ENCODE peak calls at places on chromosomes 12 and 14, in six cellular contexts. H is mesenchymal stem cell, G is trophoblast cell, K is IMR-90, V is H9, L is neuronal stem cell. W is an unnamed sample.

GRCh38 chr14:54637829-54638446 is 71.0 kb downstream of the SAMD4A start:
- DNase-seq in V (no peak), K (peak; percentile 92), G (no peak), H (peak; percentile 94), L (no peak), W (peak; percentile 35)

GRCh38 chr12:124545508-124546418 is 21.6 kb downstream of the NCOR2 start:
- DNase-seq in K (peak; percentile 43), G (no peak), V (no peak), L (no peak), H (peak; percentile 98), W (no peak)

GRCh38 chr14:104638190-104638589 is 33.6 kb upstream of the TMEM179 start:
- DNase-seq in G (no peak), V (no peak), K (no peak), L (no peak), H (no peak), W (no peak)

GRCh38 chr14:81314443-81315175 is 85.5 kb downstream of the STON2 start:
- DNase-seq in G (no peak), H (no peak), L (no peak), V (no peak), K (no peak), W (no peak)

GRCh38 chr12:92183575-92183974 is 37.9 kb upstream of the BTG1 start:
- DNase-seq in G (no peak), V (no peak), H (no peak), L (no peak), K (no peak), W (no peak)

GRCh38 chr12:43856932-43857331 is 21.1 kb downstream of the TMEM117 start:
- DNase-seq in L (no peak), K (no peak), H (no peak), G (no peak), V (no peak), W (no peak)

GRCh38 chr12:122021193-122021821 is 377 bp upstream of the BCL7A start:
- DNase-seq in G (no peak), L (no peak), K (no peak), V (peak; percentile 66), H (peak; percentile 34), W (no peak)

GRCh38 chr14:53295985-53296582 is 143.0 kb upstream of the DDHD1 start:
- DNase-seq in V (no peak), K (peak; percentile 45), G (peak; percentile 15), H (peak; percentile 49), L (peak; percentile 36), W (no peak)

GRCh38 chr14:71248204-71248603 is 340.9 kb downstream of the PCNX1 start:
- DNase-seq in L (no peak), V (no peak), K (peak; percentile 65), G (no peak), H (peak; percentile 30), W (no peak)

GRCh38 chr12:111557271-111558106 is 41.6 kb downstream of the ATXN2 start:
- DNase-seq in K (peak; percentile 16), L (no peak), H (no peak), V (no peak), G (peak; percentile 4), W (no peak)

GRCh38 chr12:66252771-66253170 is 49.5 kb upstream of the HELB start:
- DNase-seq in V (no peak), H (no peak), L (no peak), G (no peak), K (no peak), W (no peak)

GRCh38 chr14:106029959-106030358 is 503.6 kb downstream of the TMEM121 start:
- DNase-seq in L (no peak), G (no peak), K (no peak), H (no peak), V (no peak), W (no peak)

GRCh38 chr12:18683603-18684002 is 54.2 kb downstream of the PLCZ1 start:
- DNase-seq in L (no peak), G (no peak), V (no peak), H (peak; percentile 66), K (peak; percentile 49), W (no peak)

GRCh38 chr14:66628646-66629045 is 120.7 kb downstream of the GPHN start:
- DNase-seq in L (no peak), V (no peak), K (peak; percentile 37), H (no peak), G (peak; percentile 27), W (no peak)

GRCh38 chr12:111705672-111706071 is 19.8 kb downstream of the ACAD10 start:
- DNase-seq in L (no peak), K (no peak), V (no peak), G (no peak), H (no peak), W (no peak)

GRCh38 chr14:31951638-31951964 is 125.5 kb upstream of the ARHGAP5 start:
- DNase-seq in H (no peak), G (no peak), V (no peak), K (no peak), L (no peak), W (no peak)

DNA sequence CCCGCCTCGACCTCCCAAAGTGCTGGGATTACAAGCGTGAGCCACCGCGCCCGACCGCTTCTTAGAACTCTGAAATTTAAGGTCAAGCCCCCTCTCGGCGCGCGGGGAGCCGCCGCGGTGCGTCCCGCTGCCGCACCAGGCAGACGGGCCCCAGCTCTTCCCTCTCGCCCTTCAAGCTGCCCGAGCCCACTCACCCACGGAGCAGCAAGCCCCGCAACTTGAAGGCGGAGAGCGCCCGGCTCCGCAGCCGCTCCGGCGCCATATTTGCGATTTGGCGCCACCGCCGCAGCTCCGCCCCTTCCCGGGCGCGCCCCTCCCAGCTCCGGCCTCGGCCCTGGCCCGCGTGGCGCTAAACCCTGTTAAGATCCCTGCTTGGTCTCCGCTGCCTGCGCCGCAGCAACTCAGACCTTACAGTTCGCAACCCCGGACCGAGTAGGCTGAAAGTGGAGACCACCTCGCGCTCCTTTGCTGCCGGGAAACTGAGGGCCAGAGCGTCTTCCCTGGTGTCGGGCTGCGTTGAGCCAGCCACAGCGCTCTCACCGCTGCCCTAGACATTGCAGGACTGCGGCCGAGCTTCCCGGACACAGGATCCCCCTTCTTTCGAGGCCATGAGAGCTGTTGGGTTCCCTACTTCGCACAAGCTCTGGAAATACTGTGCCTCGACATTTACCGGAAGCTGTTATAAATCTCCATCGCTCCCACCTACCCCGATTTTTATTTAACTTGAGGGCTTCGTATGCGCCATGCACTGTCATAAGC is at the start of gene POLE2:
- DNase-seq in L (peak; percentile 69), K (peak; percentile 47), V (peak; percentile 82), H (peak; percentile 75), G (peak; percentile 62), W (peak; percentile 92)
- H4K91ac ChIP-seq in L (peak within 1 kb of the TSS; percentile 85), K (peak within 1 kb of the TSS; percentile 86), V (no peak within 1 kb of the TSS), H (peak within 1 kb of the TSS; percentile 97), G (peak within 1 kb of the TSS; percentile 78), W (peak within 1 kb of the TSS; percentile 99)

GRCh38 chr14:88901991-88902390 is 77.5 kb downstream of the TTC8 start:
- DNase-seq in V (no peak), G (no peak), H (no peak), L (no peak), K (no peak), W (no peak)
- H4K91ac ChIP-seq in V (no peak overlapping the region), G (no peak overlapping the region), H (no peak overlapping the region), L (no peak overlapping the region), K (no peak overlapping the region), W (no peak overlapping the region)

DNA sequence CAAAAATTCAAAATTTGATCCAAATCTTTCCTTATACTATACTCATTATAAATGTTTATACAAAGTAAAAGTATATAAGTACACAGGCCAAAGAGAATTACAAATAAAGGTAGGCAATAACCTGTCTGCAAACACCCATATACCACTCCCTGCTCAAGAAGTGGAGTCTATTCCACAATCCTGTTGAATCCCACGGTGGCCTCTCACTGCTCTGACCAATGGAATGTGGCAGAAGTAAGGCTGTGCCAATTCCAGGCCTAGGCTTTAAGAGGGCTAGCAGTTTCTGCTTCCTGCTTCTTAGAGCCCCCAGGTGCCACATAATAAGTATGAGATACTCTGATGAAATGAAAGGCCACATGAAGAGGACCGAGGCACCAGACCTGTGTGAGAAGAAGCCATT is 79.8 kb upstream of the CFL2 start:
- DNase-seq in V (no peak), K (no peak), G (no peak), L (no peak), H (no peak), W (no peak)
- H4K91ac ChIP-seq in V (no peak overlapping the region), K (no peak overlapping the region), G (no peak overlapping the region), L (no peak overlapping the region), H (no peak overlapping the region), W (no peak overlapping the region)

DNA sequence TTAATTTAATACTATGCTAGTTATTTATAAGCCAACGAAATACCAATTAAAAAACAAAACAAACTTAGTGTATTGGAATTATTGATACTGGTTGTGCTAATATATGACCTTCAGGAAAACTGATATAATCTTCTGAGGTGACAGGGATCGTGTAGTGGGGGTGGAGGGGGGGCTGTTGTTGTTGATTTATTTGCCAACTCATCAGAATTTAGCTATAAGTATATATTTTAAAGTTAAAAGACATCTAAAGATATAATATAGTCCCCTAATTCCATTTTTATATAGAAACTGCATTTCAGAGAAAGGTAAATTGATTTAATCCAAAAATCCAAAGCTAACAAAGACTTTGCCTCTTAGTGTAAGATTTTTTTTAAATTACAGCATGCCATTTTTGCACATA is 210.5 kb downstream of the LRRK2 start:
- DNase-seq in L (no peak), V (no peak), H (no peak), K (no peak), G (no peak), W (no peak)
- H4K91ac ChIP-seq in L (no peak overlapping the region), V (no peak overlapping the region), H (no peak overlapping the region), K (no peak overlapping the region), G (no peak overlapping the region), W (no peak overlapping the region)

DNA sequence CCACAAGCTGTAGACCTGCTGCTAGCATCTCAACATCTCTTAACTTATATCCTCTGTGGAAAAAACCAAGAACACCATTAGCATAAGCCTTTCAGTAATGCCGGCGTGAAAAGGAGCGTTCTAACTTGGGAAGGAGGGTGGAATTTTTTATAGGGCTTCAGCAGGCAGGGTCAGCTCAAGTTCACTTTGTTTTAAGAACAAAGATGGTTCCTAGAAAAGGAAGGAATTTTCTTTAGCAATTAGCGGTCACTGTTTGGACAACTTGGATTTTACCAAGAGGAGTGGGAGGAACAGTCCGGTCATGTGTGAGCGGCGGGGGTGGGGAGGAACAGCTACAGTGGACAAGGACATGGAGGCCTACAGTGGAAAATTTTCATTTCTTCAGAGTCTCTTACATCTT is 35.9 kb downstream of the BBS10 start:
- DNase-seq in V (no peak), H (peak; percentile 22), L (no peak), G (no peak), K (no peak), W (no peak)
- H4K91ac ChIP-seq in V (no peak overlapping the region), H (no peak overlapping the region), L (no peak overlapping the region), G (no peak overlapping the region), K (no peak overlapping the region), W (no peak overlapping the region)

GRCh38 chr12:101738920-101739665 is at the start of gene SYCP3:
- DNase-seq in H (no peak), L (no peak), K (no peak), G (no peak), V (peak; percentile 54), W (no peak)

GRCh38 chr12:101729842-101730241 is 9.4 kb downstream of the SYCP3 start:
- DNase-seq in L (no peak), H (no peak), V (no peak), G (no peak), K (no peak), W (no peak)

GRCh38 chr12:101732318-101732717 is 6.9 kb downstream of the SYCP3 start:
- DNase-seq in K (no peak), V (no peak), L (no peak), G (no peak), H (no peak), W (no peak)

GRCh38 chr12:101737476-101737875 is 1.8 kb downstream of the SYCP3 start:
- DNase-seq in V (no peak), G (no peak), K (no peak), H (no peak), L (no peak), W (no peak)

GRCh38 chr12:101733166-101733565 is 6.1 kb downstream of the SYCP3 start:
- DNase-seq in L (no peak), H (no peak), G (no peak), V (no peak), K (no peak), W (no peak)
- H4K91ac ChIP-seq in L (no peak overlapping the region), H (no peak overlapping the region), G (no peak overlapping the region), V (no peak overlapping the region), K (no peak overlapping the region), W (no peak overlapping the region)